ENCODE peak calls at places on chromosomes 4 and X, in six cellular contexts. C is HepG2, W is WTC11, T is K562, G is A549, U is H1. D is an unnamed sample.
A peak's percentile ranks its signal among the peaks of the same experiment; 100 is the strongest.

GRCh38 chr4:40046311-40046980 is 10.2 kb upstream of the N4BP2 start:
- DNase-seq in C (peak; percentile 93), W (no peak), T (peak; percentile 38), G (peak; percentile 26), U (no peak), D (peak; percentile 79)

GRCh38 chrX:1767026-1767425 is 152.2 kb downstream of the ASMT start:
- DNase-seq in C (no peak), W (peak; percentile 37), T (no peak), G (no peak), U (no peak), D (no peak)

GRCh38 chrX:23884427-23885024 is 23.2 kb downstream of the APOO start:
- DNase-seq in C (peak; percentile 57), W (no peak), T (peak; percentile 70), G (no peak), U (no peak), D (no peak)

GRCh38 chr4:82753725-82754410 is 44.7 kb downstream of the SCD5 start:
- DNase-seq in C (no peak), W (no peak), T (no peak), G (no peak), U (no peak), D (peak; percentile 26)

GRCh38 chr4:103996637-103997036 is 276.9 kb upstream of the TACR3 start:
- DNase-seq in C (peak; percentile 45), W (peak; percentile 29), T (no peak), G (peak; percentile 18), U (peak; percentile 29), D (no peak)

GRCh38 chr4:123652501-123652900 is 255.9 kb downstream of the SPRY1 start:
- DNase-seq in C (no peak), W (no peak), T (no peak), G (no peak), U (no peak), D (peak; percentile 65)

GRCh38 chr4:94635172-94635571 is 122.6 kb upstream of the BMPR1B start:
- DNase-seq in C (no peak), W (no peak), T (no peak), G (no peak), U (no peak), D (no peak)

GRCh38 chrX:53126377-53126776 is 32.4 kb downstream of the KANTR start:
- DNase-seq in C (no peak), W (no peak), T (no peak), G (no peak), U (no peak), D (no peak)

GRCh38 chrX:71619193-71619592 is 882 bp upstream of the CXCR3 start:
- DNase-seq in C (no peak), W (no peak), T (no peak), G (no peak), U (no peak), D (no peak)

GRCh38 chr4:182540496-182540895 is 297.3 kb downstream of the TENM3 start:
- DNase-seq in C (no peak), W (no peak), T (no peak), G (no peak), U (no peak), D (no peak)
- TF ChIP-seq JUN in C (no peak), W (no peak), T (no peak), G (no peak), U (no peak), D (no peak)

DNA sequence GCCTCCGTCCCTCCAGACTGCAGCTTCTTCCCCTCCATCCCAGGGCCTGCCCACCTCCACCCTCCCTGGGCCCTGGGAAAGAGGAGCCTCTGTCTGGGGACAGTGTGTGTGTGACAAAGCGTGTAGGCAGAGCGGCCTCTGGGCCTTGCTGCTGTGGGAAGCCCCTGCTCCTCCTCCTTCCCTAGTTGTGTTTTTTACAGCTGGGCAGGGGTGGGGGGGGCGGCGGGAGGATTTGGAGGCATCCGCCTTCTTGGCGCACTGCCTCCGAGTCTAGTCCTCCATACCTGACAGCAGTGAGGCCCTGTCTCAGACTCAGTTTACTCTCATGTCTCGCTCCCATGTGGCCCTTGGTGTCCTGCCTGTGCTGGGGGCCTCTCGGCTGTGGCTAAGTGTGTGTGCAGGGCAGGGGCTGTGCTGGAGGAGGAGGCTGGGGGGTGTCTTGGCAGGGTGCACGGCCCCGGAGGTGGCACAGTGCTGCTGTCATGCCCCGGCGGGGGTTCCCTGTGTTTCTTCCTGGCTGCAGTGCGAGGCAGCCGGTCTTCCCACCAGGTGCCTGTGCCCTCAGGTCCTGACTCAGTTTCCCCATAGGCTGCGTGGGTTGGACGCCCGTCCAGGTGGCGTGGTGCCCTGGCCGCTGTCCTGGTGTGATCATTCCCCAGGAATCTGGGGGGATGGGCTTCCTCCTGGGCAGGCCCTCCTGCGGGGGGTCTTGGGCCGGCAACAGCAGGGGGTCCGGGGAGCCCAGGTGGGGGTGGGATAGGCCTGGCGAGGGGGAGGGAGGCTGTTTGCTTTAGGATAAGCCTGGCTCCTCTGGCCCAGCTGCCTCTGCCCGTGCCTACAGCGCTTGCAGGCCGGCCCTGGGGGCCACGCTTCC is 7.0 kb downstream of the FGFRL1 start:
- DNase-seq in C (no peak), W (no peak), T (no peak), G (no peak), U (no peak), D (no peak)
- TF ChIP-seq JUN in C (no peak), W (no peak), T (no peak), G (no peak), U (no peak), D (no peak)

GRCh38 chr4:4427886-4428285 is 41.0 kb downstream of the NSG1 start:
- DNase-seq in C (no peak), W (no peak), T (no peak), G (no peak), U (no peak), D (no peak)

GRCh38 chr4:4426511-4427477 is 39.9 kb downstream of the NSG1 start:
- DNase-seq in C (no peak), W (peak; percentile 68), T (no peak), G (no peak), U (peak; percentile 79), D (no peak)

GRCh38 chr4:4430492-4431195 is 43.7 kb downstream of the NSG1 start:
- DNase-seq in C (peak; percentile 59), W (peak; percentile 69), T (peak; percentile 67), G (peak; percentile 60), U (no peak), D (peak; percentile 50)

GRCh38 chr4:4427478-4427870 is 40.6 kb downstream of the NSG1 start:
- DNase-seq in C (no peak), W (no peak), T (no peak), G (no peak), U (no peak), D (no peak)

GRCh38 chr4:4428966-4429875 is 42.3 kb downstream of the NSG1 start:
- DNase-seq in C (no peak), W (no peak), T (no peak), G (no peak), U (no peak), D (no peak)
- TF ChIP-seq JUN in C (no peak), W (no peak), T (no peak), G (no peak), U (no peak), D (no peak)

DNA sequence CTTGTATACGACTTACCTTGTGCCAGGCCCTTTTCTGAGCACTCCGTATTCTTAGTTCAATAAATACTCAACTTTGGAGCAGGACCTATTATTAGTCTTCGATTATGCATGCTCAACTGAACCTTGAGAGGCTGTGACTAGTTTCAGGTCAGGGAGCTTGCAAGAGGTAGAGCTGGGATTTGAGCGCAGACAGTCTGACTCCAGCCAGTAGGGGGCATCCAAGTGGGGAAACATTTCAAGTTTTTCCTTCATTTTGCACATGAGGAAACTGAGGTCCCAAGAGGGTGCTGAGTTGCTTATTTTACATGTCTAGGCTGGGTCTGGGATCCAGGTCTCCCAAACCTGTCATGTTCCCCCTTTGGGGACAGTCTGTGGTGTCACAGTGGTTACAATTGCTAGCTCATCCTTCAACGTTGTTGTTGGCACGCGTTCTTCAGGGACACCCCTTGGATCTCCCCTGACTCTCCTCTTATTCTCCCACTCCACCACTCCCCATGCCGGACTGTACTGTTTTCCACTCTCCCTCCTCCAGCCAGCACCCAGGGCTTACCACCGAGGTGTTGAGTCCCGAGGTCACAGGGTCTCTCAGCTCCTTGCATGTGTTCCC is 6.7 kb upstream of the PRICKLE3 start:
- DNase-seq in C (no peak), W (peak; percentile 49), T (no peak), G (no peak), U (no peak), D (peak; percentile 36)
- TF ChIP-seq JUN in C (no peak), W (no peak), T (no peak), G (no peak), U (no peak), D (no peak)

GRCh38 chrX:133413218-133413925 is 1.9 kb downstream of the GPC4 start:
- DNase-seq in C (no peak), W (no peak), T (no peak), G (no peak), U (no peak), D (no peak)
- TF ChIP-seq JUN in C (no peak), W (no peak), T (no peak), G (no peak), U (no peak), D (no peak)

GRCh38 chrX:21479695-21480280 is 105.6 kb downstream of the CNKSR2 start:
- DNase-seq in C (peak; percentile 48), W (no peak), T (no peak), G (peak; percentile 6), U (no peak), D (peak; percentile 49)
- TF ChIP-seq JUN in C (no peak), W (no peak), T (no peak), G (no peak), U (no peak), D (no peak)

DNA sequence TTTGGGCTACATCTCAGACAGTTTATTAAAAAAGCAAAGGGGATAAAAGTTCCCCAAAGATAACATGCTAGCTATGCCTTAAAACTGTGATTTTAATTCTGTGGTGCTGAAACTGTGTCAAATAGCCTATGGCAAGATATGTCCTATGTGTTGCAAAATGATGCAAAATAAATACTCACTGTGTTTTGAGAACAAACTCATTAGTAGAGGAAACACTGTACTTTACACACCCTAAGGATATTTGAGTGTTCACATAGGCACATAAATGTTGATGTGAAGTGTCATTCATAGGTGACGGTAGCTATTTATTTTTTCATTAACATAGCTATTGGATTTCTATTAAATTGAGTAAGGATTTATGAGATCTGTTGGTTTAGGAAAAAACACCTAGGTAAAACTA is 351.9 kb downstream of the FAT4 start:
- DNase-seq in C (no peak), W (no peak), T (no peak), G (no peak), U (no peak), D (no peak)
- TF ChIP-seq JUN in C (no peak), W (no peak), T (no peak), G (no peak), U (no peak), D (no peak)

DNA sequence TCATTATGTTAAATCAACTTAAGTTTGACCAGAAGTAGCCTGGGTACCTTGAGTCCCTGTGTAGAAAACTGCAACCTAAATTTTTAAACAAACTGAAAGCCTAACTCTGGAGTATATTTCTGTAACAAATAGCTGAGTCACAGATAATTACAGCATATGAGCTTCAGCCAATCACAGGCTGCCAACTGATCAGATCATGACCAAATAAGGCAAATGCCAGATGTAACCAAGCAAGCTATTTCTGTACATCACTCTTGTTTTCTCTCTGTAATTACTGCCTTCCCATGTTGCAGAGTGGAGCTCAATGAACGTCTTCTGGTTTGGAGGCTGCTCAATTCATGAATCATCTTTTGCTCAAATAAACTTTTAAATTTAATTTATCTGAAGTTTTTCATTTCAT is 980.9 kb upstream of the DIAPH2 start:
- DNase-seq in C (no peak), W (no peak), T (no peak), G (no peak), U (no peak), D (no peak)
- TF ChIP-seq JUN in C (no peak), W (no peak), T (no peak), G (no peak), U (no peak), D (no peak)